ENCODE peak calls at places on chromosomes 11 and 22, in ten cellular contexts. Y, U, E, D, O, G, C, W, B and Z are unnamed samples.

GRCh38 chr11:121235057-121235456 is 57.5 kb upstream of the SC5D start:
- DNase-seq in U (no peak), O (no peak), W (no peak), Y (no peak), D (no peak), G (no peak), B (no peak), C (no peak), E (no peak), Z (no peak)

GRCh38 chr11:91433284-91434010 is 791.2 kb upstream of the FAT3 start:
- DNase-seq in C (no peak), O (no peak), W (no peak), D (no peak), Y (no peak), G (no peak), U (no peak), B (no peak), E (no peak), Z (no peak)

GRCh38 chr11:72393303-72393702 is 41.0 kb downstream of the CLPB start:
- DNase-seq in O (no peak), G (no peak), B (no peak), E (no peak), C (no peak), W (no peak), D (no peak), Y (no peak), U (no peak), Z (no peak)

GRCh38 chr11:127338380-127339259 is 338.1 kb upstream of the KIRREL3 start:
- DNase-seq in U (no peak), O (no peak), G (no peak), B (no peak), D (no peak), C (no peak), Y (no peak), W (no peak), E (no peak), Z (no peak)

GRCh38 chr11:121520243-121521144 is 67.7 kb upstream of the SORL1-AS1 start:
- DNase-seq in W (no peak), B (peak; percentile 40), Y (no peak), C (peak; percentile 91), D (no peak), G (peak; percentile 92), O (no peak), E (peak; percentile 57), U (no peak), Z (no peak)

GRCh38 chr22:17501679-17502285 is 61.5 kb upstream of the SLC25A18 start:
- DNase-seq in D (no peak), E (peak; percentile 27), C (peak; percentile 65), G (peak; percentile 75), U (no peak), O (no peak), B (peak; percentile 88), Y (peak; percentile 18), W (peak; percentile 38), Z (no peak)

GRCh38 chr11:44979536-44980399 is 29.1 kb upstream of the TP53I11 start:
- DNase-seq in W (peak; percentile 94), B (peak; percentile 62), G (no peak), U (no peak), O (no peak), Y (peak; percentile 95), D (peak; percentile 89), E (no peak), C (no peak), Z (peak; percentile 80)

GRCh38 chr11:68398870-68399865 is 61.4 kb upstream of the PPP6R3 start:
- DNase-seq in O (no peak), E (no peak), B (no peak), W (peak; percentile 75), U (no peak), Y (no peak), G (no peak), D (no peak), C (peak; percentile 35), Z (no peak)

GRCh38 chr11:118531597-118532084 is 649 bp downstream of the TMEM25 start:
- DNase-seq in Y (no peak), O (no peak), D (no peak), E (no peak), C (no peak), B (no peak), U (no peak), G (no peak), W (no peak), Z (no peak)

GRCh38 chr11:101014600-101015242 is 114.9 kb downstream of the PGR start:
- DNase-seq in O (no peak), E (no peak), Y (no peak), C (no peak), U (no peak), G (no peak), D (no peak), W (no peak), B (no peak), Z (no peak)

GRCh38 chr22:30248484-30248883 is 1.9 kb upstream of the LIF start:
- DNase-seq in U (no peak), Y (no peak), C (no peak), O (no peak), G (no peak), W (no peak), D (no peak), B (no peak), E (no peak), Z (no peak)

GRCh38 chr11:32229566-32230240 is 138.8 kb downstream of the RCN1 start:
- DNase-seq in E (no peak), C (no peak), W (no peak), D (no peak), U (no peak), B (no peak), O (no peak), Y (no peak), G (no peak), Z (no peak)

GRCh38 chr22:24730864-24731263 is 43.7 kb downstream of the PIWIL3 start:
- DNase-seq in G (no peak), O (no peak), B (no peak), Y (no peak), W (no peak), D (no peak), C (no peak), U (no peak), E (no peak), Z (no peak)

GRCh38 chr22:31841029-31841827 is 87.4 kb downstream of the DEPDC5 start:
- DNase-seq in E (no peak), G (peak; percentile 17), U (no peak), C (no peak), W (no peak), B (no peak), Y (no peak), O (no peak), D (no peak), Z (no peak)

GRCh38 chr22:50640857-50641647 is 13.1 kb upstream of the ARSA start:
- DNase-seq in C (no peak), O (no peak), G (no peak), D (no peak), U (no peak), E (no peak), B (peak; percentile 62), Y (no peak), W (no peak), Z (no peak)

GRCh38 chr22:50641696-50642607 is 14.0 kb upstream of the ARSA start:
- DNase-seq in B (peak; percentile 30), C (peak; percentile 32), D (no peak), G (peak; percentile 29), U (peak; percentile 76), Y (no peak), O (no peak), E (no peak), W (no peak), Z (no peak)
- TF ChIP-seq CTCF in B (peak; percentile 37), C (peak; percentile 45), D (no peak), G (peak; percentile 44), U (no peak), Y (no peak), O (no peak), E (peak; percentile 54), W (no peak), Z (peak; percentile 16)

DNA sequence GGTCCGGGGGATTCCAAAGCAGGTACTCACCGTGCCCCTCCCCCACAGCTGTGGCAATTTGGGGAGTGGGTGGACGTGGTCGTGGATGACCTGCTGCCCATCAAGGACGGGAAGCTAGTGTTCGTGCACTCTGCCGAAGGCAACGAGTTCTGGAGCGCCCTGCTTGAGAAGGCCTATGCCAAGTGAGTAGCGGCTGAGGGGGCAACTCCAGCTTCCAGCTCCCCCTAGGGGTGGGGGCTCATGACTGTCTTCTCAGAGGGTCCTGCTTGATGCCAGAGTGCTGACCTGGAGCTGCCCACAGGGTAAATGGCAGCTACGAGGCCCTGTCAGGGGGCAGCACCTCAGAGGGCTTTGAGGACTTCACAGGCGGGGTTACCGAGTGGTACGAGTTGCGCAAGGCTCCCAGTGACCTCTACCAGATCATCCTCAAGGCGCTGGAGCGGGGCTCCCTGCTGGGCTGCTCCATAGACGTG is 4.2 kb downstream of the CAPN1 start:
- DNase-seq in C (no peak), O (no peak), U (no peak), D (no peak), E (no peak), G (no peak), Y (peak; percentile 7), W (no peak), B (no peak), Z (no peak)
- TF ChIP-seq CTCF in C (no peak), O (no peak), U (no peak), D (no peak), E (no peak), G (no peak), Y (no peak), W (no peak), B (no peak), Z (no peak)

GRCh38 chr22:20128902-20129746 is 2.5 kb upstream of the ZDHHC8 start:
- DNase-seq in U (no peak), D (no peak), B (peak; percentile 42), C (peak; percentile 37), G (peak; percentile 53), Y (peak; percentile 55), O (no peak), W (no peak), E (no peak), Z (no peak)
- TF ChIP-seq CTCF in U (peak; percentile 54), D (no peak), B (peak; percentile 53), C (peak; percentile 51), G (peak; percentile 48), Y (no peak), O (peak; percentile 16), W (no peak), E (peak; percentile 39), Z (peak; percentile 2)

GRCh38 chr11:130906616-130907015 is 9.7 kb downstream of the SNX19 start:
- DNase-seq in B (no peak), Y (no peak), C (no peak), O (no peak), E (no peak), U (no peak), D (no peak), W (no peak), G (no peak), Z (no peak)

GRCh38 chr11:130902380-130902779 is 13.9 kb downstream of the SNX19 start:
- DNase-seq in U (no peak), G (no peak), E (no peak), B (no peak), W (no peak), D (no peak), O (no peak), C (no peak), Y (no peak), Z (no peak)

GRCh38 chr11:130905512-130905911 is 10.8 kb downstream of the SNX19 start:
- DNase-seq in O (no peak), U (no peak), W (no peak), D (no peak), E (no peak), C (no peak), G (no peak), Y (no peak), B (no peak), Z (no peak)

GRCh38 chr11:130907229-130907628 is 9.1 kb downstream of the SNX19 start:
- DNase-seq in U (no peak), D (no peak), Y (no peak), B (no peak), G (no peak), O (no peak), C (no peak), W (no peak), E (no peak), Z (no peak)

GRCh38 chr11:130904380-130904779 is 11.9 kb downstream of the SNX19 start:
- DNase-seq in D (no peak), W (no peak), B (peak; percentile 40), O (no peak), E (no peak), U (no peak), G (peak; percentile 35), Y (no peak), C (no peak), Z (no peak)
- TF ChIP-seq CTCF in D (no peak), W (no peak), B (peak; percentile 50), O (no peak), E (no peak), U (peak; percentile 64), G (peak; percentile 43), Y (no peak), C (peak; percentile 42), Z (no peak)